ENCODE peak calls at places on chromosomes 5 and 9, in ten cellular contexts. T, F, O, Y, L, G, U, C, D and R are unnamed samples.

GRCh38 chr5:3594514-3595101 is 1.0 kb upstream of the IRX1 start:
- DNase-seq in O (peak), C (no peak), G (no peak), U (no peak), D (no peak), L (no peak), T (no peak), Y (no peak), F (no peak), R (peak)

GRCh38 chr9:131087354-131087893 is 8.9 kb upstream of the AIF1L start:
- DNase-seq in C (no peak), L (no peak), U (no peak), F (no peak), Y (no peak), G (no peak), D (no peak), T (no peak), O (no peak), R (no peak)

GRCh38 chr9:120439147-120439546 is 140.8 kb downstream of the CDK5RAP2 start:
- DNase-seq in T (no peak), Y (no peak), F (no peak), C (peak), O (no peak), D (no peak), L (no peak), U (no peak), G (no peak), R (no peak)

GRCh38 chr9:135326141-135326540 is 153.4 kb upstream of the PPP1R26 start:
- DNase-seq in F (no peak), L (no peak), D (no peak), Y (no peak), C (no peak), O (peak), U (no peak), G (no peak), T (no peak), R (no peak)

GRCh38 chr5:16934123-16934522 is 2.0 kb downstream of the MYO10 start:
- DNase-seq in C (peak), D (peak), Y (peak), L (no peak), T (no peak), O (peak), F (peak), U (no peak), G (peak), R (peak)

GRCh38 chr5:62029303-62029702 is 276.7 kb upstream of the KIF2A start:
- DNase-seq in U (no peak), L (no peak), G (peak), F (no peak), Y (no peak), D (no peak), O (no peak), T (no peak), C (no peak), R (no peak)

GRCh38 chr5:168301593-168302388 is 10.3 kb downstream of the WWC1 start:
- DNase-seq in F (peak), Y (no peak), G (no peak), U (no peak), C (no peak), O (no peak), T (no peak), D (peak), L (no peak), R (peak)

GRCh38 chr5:136506131-136506530 is 140.8 kb upstream of the TRPC7 start:
- DNase-seq in T (no peak), U (no peak), G (no peak), C (no peak), D (no peak), O (no peak), Y (no peak), L (no peak), F (no peak), R (no peak)

GRCh38 chr5:168710706-168711105 is 131.5 kb upstream of the PANK3 start:
- DNase-seq in T (no peak), Y (no peak), G (no peak), F (no peak), U (no peak), C (no peak), O (no peak), D (no peak), L (no peak), R (no peak)

GRCh38 chr5:130502702-130503101 is 598.4 kb downstream of the CHSY3 start:
- DNase-seq in U (no peak), C (no peak), L (no peak), O (no peak), T (no peak), F (no peak), D (no peak), Y (no peak), G (no peak), R (no peak)

GRCh38 chr9:13970018-13970417 is 343.9 kb downstream of the NFIB start:
- DNase-seq in O (no peak), F (no peak), L (no peak), U (no peak), D (no peak), G (no peak), T (no peak), C (no peak), Y (no peak), R (no peak)

GRCh38 chr5:161745392-161745791 is 59.9 kb downstream of the GABRA6 start:
- DNase-seq in C (no peak), F (no peak), T (no peak), L (no peak), U (no peak), D (no peak), O (no peak), Y (no peak), G (no peak), R (no peak)

GRCh38 chr5:76732405-76733048 is 16.6 kb downstream of the F2R start:
- DNase-seq in Y (no peak), D (no peak), F (no peak), T (no peak), L (no peak), O (no peak), C (no peak), U (no peak), G (no peak), R (no peak)

GRCh38 chr9:5579881-5580280 is 49.0 kb upstream of the RIC1 start:
- DNase-seq in T (no peak), C (no peak), L (no peak), D (no peak), Y (no peak), O (no peak), U (no peak), F (no peak), G (no peak), R (no peak)

GRCh38 chr9:86287013-86287412 is 4.7 kb upstream of the ISCA1 start:
- DNase-seq in C (peak), Y (no peak), F (no peak), T (no peak), G (no peak), U (no peak), O (no peak), L (no peak), D (no peak), R (no peak)

GRCh38 chr5:144139586-144139985 is 30.9 kb downstream of the YIPF5 start:
- DNase-seq in T (no peak), G (peak), L (no peak), F (no peak), C (no peak), D (no peak), Y (no peak), U (no peak), O (no peak), R (no peak)

GRCh38 chr9:37997636-37998374 is 71.2 kb downstream of the SHB start:
- DNase-seq in D (peak), Y (no peak), O (no peak), L (no peak), C (no peak), U (no peak), T (no peak), G (no peak), F (no peak), R (no peak)

GRCh38 chr9:5947912-5948311 is 57.2 kb downstream of the MLANA start:
- DNase-seq in U (peak), D (no peak), Y (no peak), G (no peak), C (peak), O (no peak), T (no peak), L (no peak), F (no peak), R (no peak)